ENCODE peak calls at places on chromosome 21, in seven cellular contexts. K, U, O, F, X, D and V are unnamed samples.

GRCh38 chr21:45995686-45996179 is 14.2 kb downstream of the COL6A1 start:
- DNase-seq in D (no peak), F (no peak), K (no peak), O (no peak), U (no peak), X (no peak), V (no peak)

GRCh38 chr21:41481191-41481590 is 26.8 kb downstream of the TMPRSS2 start:
- DNase-seq in O (no peak), U (no peak), D (no peak), X (no peak), K (no peak), F (peak), V (no peak)

GRCh38 chr21:31490471-31490870 is 146.4 kb upstream of the TIAM1 start:
- DNase-seq in D (no peak), O (no peak), F (no peak), U (no peak), K (no peak), X (no peak), V (no peak)

GRCh38 chr21:45866473-45867010 is 115.0 kb upstream of the COL6A1 start:
- DNase-seq in K (no peak), F (no peak), X (no peak), D (no peak), U (no peak), O (no peak), V (no peak)

GRCh38 chr21:36099000-36099399 is 29.2 kb downstream of the CBR1 start:
- DNase-seq in K (no peak), U (no peak), X (no peak), O (no peak), F (no peak), D (no peak), V (no peak)

GRCh38 chr21:35478096-35479080 is 429.3 kb upstream of the RUNX1 start:
- DNase-seq in F (no peak), K (no peak), U (no peak), O (no peak), X (no peak), D (no peak), V (no peak)

GRCh38 chr21:46185717-46186116 is 1.5 kb upstream of the SPATC1L start:
- DNase-seq in O (no peak), K (no peak), X (no peak), U (no peak), F (no peak), D (no peak), V (no peak)

GRCh38 chr21:44834231-44834950 is 16.5 kb upstream of the SUMO3 start:
- DNase-seq in K (no peak), X (no peak), O (no peak), F (no peak), U (no peak), D (no peak), V (no peak)

GRCh38 chr21:29650561-29651022 is 289.2 kb downstream of the GRIK1 start:
- DNase-seq in D (no peak), O (no peak), F (no peak), X (no peak), U (no peak), K (no peak), V (no peak)

GRCh38 chr21:29235714-29236197 is 63.0 kb upstream of the BACH1 start:
- DNase-seq in X (no peak), K (no peak), F (no peak), D (no peak), O (no peak), U (no peak), V (no peak)

GRCh38 chr21:21200103-21200938 is 202.1 kb downstream of the NCAM2 start:
- DNase-seq in F (peak), D (peak), X (no peak), U (no peak), K (no peak), O (no peak), V (no peak)

GRCh38 chr21:44741921-44742320 is 30.5 kb upstream of the TSPEAR start:
- DNase-seq in O (no peak), U (no peak), K (no peak), F (no peak), X (no peak), D (no peak), V (no peak)

GRCh38 chr21:42047821-42048613 is 23.1 kb upstream of the UMODL1 start:
- DNase-seq in X (no peak), F (peak), U (no peak), D (no peak), O (no peak), K (peak), V (peak)

GRCh38 chr21:42807938-42808613 is 71.3 kb downstream of the WDR4 start:
- DNase-seq in X (no peak), K (no peak), F (no peak), U (no peak), D (no peak), O (no peak), V (no peak)

GRCh38 chr21:34974162-34974981 is 74.7 kb downstream of the RUNX1 start:
- DNase-seq in K (no peak), F (no peak), D (peak), X (peak), U (no peak), O (peak), V (no peak)

GRCh38 chr21:38996355-38996754 is 186.9 kb downstream of the PSMG1 start:
- DNase-seq in K (no peak), D (no peak), O (no peak), U (no peak), F (no peak), X (no peak), V (no peak)

GRCh38 chr21:15063081-15063820 is 1.5 kb downstream of the NRIP1 start:
- DNase-seq in K (no peak), O (peak), X (peak), F (peak), U (no peak), D (no peak), V (peak)

GRCh38 chr21:39385299-39386145 is 36.6 kb upstream of the HMGN1 start:
- DNase-seq in U (peak), K (no peak), O (peak), D (peak), X (peak), F (peak), V (peak)

GRCh38 chr21:34885125-34885524 is 164.0 kb downstream of the RUNX1 start:
- DNase-seq in X (no peak), O (no peak), D (no peak), F (peak), U (no peak), K (no peak), V (peak)

GRCh38 chr21:46111193-46111571 is 13.3 kb downstream of the COL6A2 start:
- DNase-seq in F (no peak), K (no peak), O (no peak), U (no peak), D (no peak), X (no peak), V (no peak)

GRCh38 chr21:42505090-42505726 is 8.4 kb upstream of the SLC37A1 start:
- DNase-seq in U (no peak), K (no peak), F (no peak), X (no peak), D (no peak), O (no peak), V (no peak)

GRCh38 chr21:42061866-42062542 is 9.1 kb upstream of the UMODL1 start:
- DNase-seq in F (no peak), O (no peak), U (no peak), K (no peak), D (no peak), X (peak), V (no peak)

GRCh38 chr21:40765771-40766170 is 81.2 kb downstream of the DSCAM start:
- DNase-seq in F (no peak), X (no peak), D (no peak), U (no peak), K (no peak), O (no peak), V (no peak)